ENCODE peak calls at places on chromosomes 5 and 9, in nine cellular contexts. Y is memory B cell; T is fibroblast of mammary gland; S is GM12865; C is stimulated activated CD4-positive, alpha-beta T cell treated with anti-CD3 and anti-CD28 coated beads, Interleukin-1b, Interleukin-23, amount 100 ng/mL, for 1 hour; H is GM12891; A is ecto neural progenitor cell; W is NB4; N is hypothalamus. K is an unnamed sample.
A peak's percentile ranks its signal among the peaks of the same experiment; 100 is the strongest.

GRCh38 chr5:178248750-178249149 is 16.1 kb upstream of the PHYKPL start:
- DNase-seq in W (no peak), S (no peak), A (no peak), N (no peak), Y (no peak), H (no peak), C (no peak), T (no peak), K (no peak)

GRCh38 chr9:110357510-110357909 is 19.8 kb upstream of the TXNDC8 start:
- DNase-seq in S (no peak), A (no peak), C (no peak), H (no peak), N (no peak), W (no peak), Y (no peak), T (no peak), K (no peak)

GRCh38 chr9:115945009-115945431 is 208.6 kb upstream of the PAPPA start:
- DNase-seq in N (no peak), T (peak; percentile 53), A (no peak), C (no peak), H (no peak), Y (no peak), W (no peak), S (no peak), K (no peak)

GRCh38 chr5:145495741-145496140 is 339.4 kb downstream of the PRELID2 start:
- DNase-seq in S (no peak), N (no peak), Y (no peak), W (peak; percentile 15), A (no peak), T (peak; percentile 98), C (no peak), H (no peak), K (peak; percentile 60)

GRCh38 chr5:14190194-14191164 is 47.3 kb downstream of the TRIO start:
- DNase-seq in W (no peak), N (no peak), H (no peak), Y (no peak), T (peak; percentile 99), S (no peak), A (no peak), C (no peak), K (peak; percentile 94)

GRCh38 chr5:158977642-158978041 is 122.1 kb downstream of the EBF1 start:
- DNase-seq in T (no peak), Y (no peak), N (no peak), A (no peak), S (no peak), H (no peak), W (no peak), C (no peak), K (no peak)

GRCh38 chr9:99012957-99013512 is 69.3 kb downstream of the COL15A1 start:
- DNase-seq in Y (no peak), A (peak; percentile 15), T (peak; percentile 27), H (no peak), C (no peak), W (no peak), N (no peak), S (peak; percentile 27), K (no peak)

GRCh38 chr5:102794677-102795331 is 39.7 kb downstream of the PAM start:
- DNase-seq in W (no peak), N (no peak), S (no peak), Y (no peak), T (no peak), C (no peak), H (no peak), A (no peak), K (no peak)

GRCh38 chr9:22682536-22683392 is 236.1 kb downstream of the DMRTA1 start:
- DNase-seq in C (no peak), S (no peak), H (no peak), Y (no peak), T (peak; percentile 93), A (no peak), N (no peak), W (no peak), K (peak; percentile 93)

GRCh38 chr9:96418920-96419690 is 935 bp upstream of the ZNF367 start:
- DNase-seq in W (peak; percentile 91), Y (peak; percentile 49), N (no peak), T (peak; percentile 25), C (peak; percentile 13), S (peak; percentile 88), H (peak; percentile 32), A (peak; percentile 82), K (peak; percentile 73)

GRCh38 chr5:57216714-57217113 is 42.9 kb downstream of the GPBP1 start:
- DNase-seq in A (no peak), W (no peak), S (no peak), T (peak; percentile 62), N (no peak), Y (no peak), C (no peak), H (no peak), K (peak; percentile 21)